ENCODE peak calls at places on chromosomes 1 and 21, in seven cellular contexts. One of them, this sample, is unnamed.

GRCh38 chr1:154759196-154759595 is 110.9 kb downstream of the KCNN3 start:
- DNase-seq in natural killer cell: no peak
- DNase-seq in AG04450: no peak
- DNase-seq in T-helper 17 cell: no peak
- DNase-seq in foreskin fibroblast: no peak
- DNase-seq in GDM1: no peak
- DNase-seq in adrenal gland: no peak
- DNase-seq in this sample: no peak

GRCh38 chr1:180265201-180265600 is 35.1 kb downstream of the LHX4 start:
- DNase-seq in natural killer cell: no peak
- DNase-seq in AG04450: no peak
- DNase-seq in T-helper 17 cell: no peak
- DNase-seq in foreskin fibroblast: no peak
- DNase-seq in GDM1: no peak
- DNase-seq in adrenal gland: no peak
- DNase-seq in this sample: no peak

GRCh38 chr21:44732263-44732662 is 20.9 kb upstream of the TSPEAR start:
- DNase-seq in natural killer cell: no peak
- DNase-seq in AG04450: no peak
- DNase-seq in T-helper 17 cell: no peak
- DNase-seq in foreskin fibroblast: no peak
- DNase-seq in GDM1: no peak
- DNase-seq in adrenal gland: no peak
- DNase-seq in this sample: no peak

GRCh38 chr1:161044908-161045748 is 649 bp downstream of the USF1 start:
- DNase-seq in natural killer cell: peak
- DNase-seq in AG04450: no peak
- DNase-seq in T-helper 17 cell: peak
- DNase-seq in foreskin fibroblast: peak
- DNase-seq in GDM1: peak
- DNase-seq in adrenal gland: peak
- DNase-seq in this sample: peak

GRCh38 chr1:32701421-32701911 is 1.1 kb downstream of the SYNC start:
- DNase-seq in natural killer cell: no peak
- DNase-seq in AG04450: no peak
- DNase-seq in T-helper 17 cell: no peak
- DNase-seq in foreskin fibroblast: peak
- DNase-seq in GDM1: no peak
- DNase-seq in adrenal gland: peak
- DNase-seq in this sample: no peak

GRCh38 chr1:221078260-221078965 is 199.2 kb downstream of the HLX start:
- DNase-seq in natural killer cell: no peak
- DNase-seq in AG04450: no peak
- DNase-seq in T-helper 17 cell: no peak
- DNase-seq in foreskin fibroblast: peak
- DNase-seq in GDM1: no peak
- DNase-seq in adrenal gland: no peak
- DNase-seq in this sample: no peak

GRCh38 chr1:175848329-175848728 is 104.9 kb upstream of the TNR start:
- DNase-seq in natural killer cell: no peak
- DNase-seq in AG04450: no peak
- DNase-seq in T-helper 17 cell: no peak
- DNase-seq in foreskin fibroblast: no peak
- DNase-seq in GDM1: no peak
- DNase-seq in adrenal gland: no peak
- DNase-seq in this sample: no peak

GRCh38 chr1:154791292-154792278 is 78.5 kb downstream of the KCNN3 start:
- DNase-seq in natural killer cell: no peak
- DNase-seq in AG04450: no peak
- DNase-seq in T-helper 17 cell: peak
- DNase-seq in foreskin fibroblast: peak
- DNase-seq in GDM1: peak
- DNase-seq in adrenal gland: peak
- DNase-seq in this sample: no peak

GRCh38 chr1:200262326-200262965 is 147.4 kb downstream of the ZNF281 start:
- DNase-seq in natural killer cell: no peak
- DNase-seq in AG04450: no peak
- DNase-seq in T-helper 17 cell: no peak
- DNase-seq in foreskin fibroblast: no peak
- DNase-seq in GDM1: no peak
- DNase-seq in adrenal gland: no peak
- DNase-seq in this sample: no peak

GRCh38 chr1:56461158-56462127 is 117.9 kb downstream of the PLPP3 start:
- DNase-seq in natural killer cell: no peak
- DNase-seq in AG04450: no peak
- DNase-seq in T-helper 17 cell: no peak
- DNase-seq in foreskin fibroblast: no peak
- DNase-seq in GDM1: no peak
- DNase-seq in adrenal gland: no peak
- DNase-seq in this sample: no peak

GRCh38 chr1:97986041-97987005 is 65.5 kb upstream of the DPYD start:
- DNase-seq in natural killer cell: no peak
- DNase-seq in AG04450: no peak
- DNase-seq in T-helper 17 cell: no peak
- DNase-seq in foreskin fibroblast: peak
- DNase-seq in GDM1: no peak
- DNase-seq in adrenal gland: no peak
- DNase-seq in this sample: no peak

GRCh38 chr1:1089731-1090423 is 15.8 kb upstream of the RNF223 start:
- DNase-seq in natural killer cell: no peak
- DNase-seq in AG04450: no peak
- DNase-seq in T-helper 17 cell: no peak
- DNase-seq in foreskin fibroblast: no peak
- DNase-seq in GDM1: no peak
- DNase-seq in adrenal gland: no peak
- DNase-seq in this sample: no peak

GRCh38 chr1:28865997-28866650 is 48.2 kb upstream of the EPB41 start:
- DNase-seq in natural killer cell: no peak
- DNase-seq in AG04450: no peak
- DNase-seq in T-helper 17 cell: no peak
- DNase-seq in foreskin fibroblast: peak
- DNase-seq in GDM1: no peak
- DNase-seq in adrenal gland: peak
- DNase-seq in this sample: no peak

GRCh38 chr1:61754545-61754944 is 12.3 kb downstream of the PATJ start:
- DNase-seq in natural killer cell: no peak
- DNase-seq in AG04450: no peak
- DNase-seq in T-helper 17 cell: no peak
- DNase-seq in foreskin fibroblast: no peak
- DNase-seq in GDM1: no peak
- DNase-seq in adrenal gland: no peak
- DNase-seq in this sample: no peak

GRCh38 chr1:35559317-35559944 is 1.8 kb downstream of the NCDN start:
- DNase-seq in natural killer cell: no peak
- DNase-seq in AG04450: no peak
- DNase-seq in T-helper 17 cell: no peak
- DNase-seq in foreskin fibroblast: no peak
- DNase-seq in GDM1: no peak
- DNase-seq in adrenal gland: no peak
- DNase-seq in this sample: no peak

GRCh38 chr1:101025283-101025679 is 303 bp downstream of the DPH5 start:
- DNase-seq in natural killer cell: no peak
- DNase-seq in AG04450: no peak
- DNase-seq in T-helper 17 cell: no peak
- DNase-seq in foreskin fibroblast: peak
- DNase-seq in GDM1: no peak
- DNase-seq in adrenal gland: peak
- DNase-seq in this sample: no peak

GRCh38 chr1:211473823-211474222 is 18.1 kb downstream of the RD3 start:
- DNase-seq in natural killer cell: no peak
- DNase-seq in AG04450: no peak
- DNase-seq in T-helper 17 cell: no peak
- DNase-seq in foreskin fibroblast: no peak
- DNase-seq in GDM1: no peak
- DNase-seq in adrenal gland: peak
- DNase-seq in this sample: no peak

GRCh38 chr1:10860218-10860617 is 63.8 kb upstream of the CASZ1 start:
- DNase-seq in natural killer cell: no peak
- DNase-seq in AG04450: no peak
- DNase-seq in T-helper 17 cell: no peak
- DNase-seq in foreskin fibroblast: no peak
- DNase-seq in GDM1: no peak
- DNase-seq in adrenal gland: no peak
- DNase-seq in this sample: no peak

GRCh38 chr1:12144236-12144635 is 22.6 kb upstream of the TNFRSF1B start:
- DNase-seq in natural killer cell: no peak
- DNase-seq in AG04450: no peak
- DNase-seq in T-helper 17 cell: no peak
- DNase-seq in foreskin fibroblast: no peak
- DNase-seq in GDM1: no peak
- DNase-seq in adrenal gland: no peak
- DNase-seq in this sample: no peak

GRCh38 chr1:233664254-233664653 is 50.3 kb downstream of the KCNK1 start:
- DNase-seq in natural killer cell: no peak
- DNase-seq in AG04450: no peak
- DNase-seq in T-helper 17 cell: no peak
- DNase-seq in foreskin fibroblast: no peak
- DNase-seq in GDM1: no peak
- DNase-seq in adrenal gland: no peak
- DNase-seq in this sample: no peak

GRCh38 chr1:147756336-147756735 is 4.1 kb downstream of the GJA5 start:
- DNase-seq in natural killer cell: no peak
- DNase-seq in AG04450: no peak
- DNase-seq in T-helper 17 cell: no peak
- DNase-seq in foreskin fibroblast: no peak
- DNase-seq in GDM1: no peak
- DNase-seq in adrenal gland: no peak
- DNase-seq in this sample: no peak

GRCh38 chr1:185789846-185790735 is 55.9 kb downstream of the HMCN1 start:
- DNase-seq in natural killer cell: no peak
- DNase-seq in AG04450: no peak
- DNase-seq in T-helper 17 cell: no peak
- DNase-seq in foreskin fibroblast: peak
- DNase-seq in GDM1: no peak
- DNase-seq in adrenal gland: no peak
- DNase-seq in this sample: no peak

GRCh38 chr1:93839307-93839706 is 39.7 kb downstream of the DNTTIP2 start:
- DNase-seq in natural killer cell: no peak
- DNase-seq in AG04450: peak
- DNase-seq in T-helper 17 cell: no peak
- DNase-seq in foreskin fibroblast: peak
- DNase-seq in GDM1: no peak
- DNase-seq in adrenal gland: peak
- DNase-seq in this sample: no peak

GRCh38 chr21:42748620-42749176 is 95.3 kb downstream of the PDE9A start:
- DNase-seq in natural killer cell: no peak
- DNase-seq in AG04450: no peak
- DNase-seq in T-helper 17 cell: no peak
- DNase-seq in foreskin fibroblast: no peak
- DNase-seq in GDM1: no peak
- DNase-seq in adrenal gland: no peak
- DNase-seq in this sample: no peak

GRCh38 chr1:119008483-119009299 is 20.5 kb upstream of the TBX15 start:
- DNase-seq in natural killer cell: no peak
- DNase-seq in AG04450: peak
- DNase-seq in T-helper 17 cell: no peak
- DNase-seq in foreskin fibroblast: peak
- DNase-seq in GDM1: no peak
- DNase-seq in adrenal gland: peak
- DNase-seq in this sample: no peak

GRCh38 chr1:116309090-116309870 is 63.8 kb upstream of the ATP1A1 start:
- DNase-seq in natural killer cell: no peak
- DNase-seq in AG04450: no peak
- DNase-seq in T-helper 17 cell: no peak
- DNase-seq in foreskin fibroblast: no peak
- DNase-seq in GDM1: no peak
- DNase-seq in adrenal gland: no peak
- DNase-seq in this sample: no peak

GRCh38 chr1:68016364-68016763 is 34.1 kb downstream of the DIRAS3 start:
- DNase-seq in natural killer cell: no peak
- DNase-seq in AG04450: no peak
- DNase-seq in T-helper 17 cell: no peak
- DNase-seq in foreskin fibroblast: peak
- DNase-seq in GDM1: no peak
- DNase-seq in adrenal gland: no peak
- DNase-seq in this sample: peak

GRCh38 chr1:178189814-178190213 is 95.9 kb downstream of the RASAL2 start:
- DNase-seq in natural killer cell: no peak
- DNase-seq in AG04450: no peak
- DNase-seq in T-helper 17 cell: no peak
- DNase-seq in foreskin fibroblast: peak
- DNase-seq in GDM1: peak
- DNase-seq in adrenal gland: peak
- DNase-seq in this sample: no peak

GRCh38 chr1:165898837-165899236 is 71.4 kb downstream of the UCK2 start:
- DNase-seq in natural killer cell: no peak
- DNase-seq in AG04450: peak
- DNase-seq in T-helper 17 cell: no peak
- DNase-seq in foreskin fibroblast: peak
- DNase-seq in GDM1: no peak
- DNase-seq in adrenal gland: no peak
- DNase-seq in this sample: peak